ENCODE peak calls at places on chromosomes 4 and X, in nine cellular contexts. R is C1 segment of cervical spinal cord; M is cardiac fibroblast; F is neuronal stem cell; U is CD8-positive, alpha-beta T cell; I is NCI-H2029; S is GM12865; K is Peyer's patch; H is NCI-H1417. Q is an unnamed sample.

GRCh38 chr4:10239982-10240654 is 123.5 kb upstream of the WDR1 start:
- DNase-seq in H (no peak), F (no peak), U (no peak), K (no peak), M (no peak), I (no peak), R (no peak), S (no peak), Q (no peak)

GRCh38 chr4:118817178-118817930 is 18.6 kb downstream of the SEC24D start:
- DNase-seq in R (no peak), S (no peak), U (no peak), K (no peak), M (no peak), I (no peak), F (no peak), H (no peak), Q (no peak)

GRCh38 chr4:119286377-119287002 is 35.4 kb downstream of the FABP2 start:
- DNase-seq in U (no peak), H (no peak), S (peak), I (no peak), F (peak), R (no peak), M (peak), K (no peak), Q (no peak)

GRCh38 chr4:20760053-20760452 is 59.8 kb downstream of the PACRGL start:
- DNase-seq in S (peak), U (no peak), R (no peak), I (no peak), M (peak), F (no peak), K (no peak), H (no peak), Q (no peak)

GRCh38 chr4:110631582-110632505 is 9.0 kb upstream of the PITX2 start:
- DNase-seq in H (peak), F (peak), U (no peak), R (peak), M (peak), S (peak), I (no peak), K (peak), Q (peak)

GRCh38 chr4:187127456-187127855 is 403.8 kb upstream of the FAT1 start:
- DNase-seq in M (no peak), H (no peak), I (no peak), U (no peak), F (no peak), S (no peak), R (no peak), K (no peak), Q (no peak)

GRCh38 chrX:31232506-31232905 is 160.7 kb upstream of the FTHL17 start:
- DNase-seq in F (no peak), M (no peak), K (no peak), S (peak), H (no peak), I (no peak), R (no peak), U (no peak), Q (no peak)

GRCh38 chr4:26746742-26747351 is 113.8 kb upstream of the STIM2 start:
- DNase-seq in U (no peak), S (peak), I (no peak), R (no peak), H (no peak), F (no peak), K (no peak), M (no peak), Q (no peak)

GRCh38 chrX:7147978-7148824 is at the start of gene PUDP:
- DNase-seq in K (peak), I (peak), U (peak), R (peak), S (peak), F (peak), H (peak), M (peak), Q (peak)

GRCh38 chr4:177356191-177356590 is 46.5 kb downstream of the NEIL3 start:
- DNase-seq in I (no peak), U (no peak), F (no peak), S (no peak), M (peak), K (no peak), R (no peak), H (no peak), Q (no peak)

Q was measured in SHP77.